ENCODE peak calls at places on chromosomes 5 and 9, in seven cellular contexts. R is dorsolateral prefrontal cortex, J is Calu3, S is hypothalamus, Y is neural crest cell, F is AG08396, A is transverse colon. T is an unnamed sample.

GRCh38 chr9:75499812-75500211 is 390.7 kb upstream of the PCSK5 start:
- DNase-seq in R (no peak), J (no peak), S (no peak), Y (no peak), F (no peak), A (no peak), T (no peak)

GRCh38 chr5:132491368-132492364 is 1.1 kb upstream of the IRF1 start:
- DNase-seq in R (peak), J (no peak), S (no peak), Y (no peak), F (no peak), A (peak), T (no peak)

GRCh38 chr5:136133416-136134383 is 1.1 kb downstream of the SMAD5 start:
- DNase-seq in R (peak), J (peak), S (peak), Y (peak), F (peak), A (peak), T (no peak)

GRCh38 chr9:90861380-90861779 is 59.8 kb downstream of the SYK start:
- DNase-seq in R (no peak), J (no peak), S (no peak), Y (no peak), F (no peak), A (no peak), T (no peak)

GRCh38 chr9:90007516-90008430 is 403.0 kb downstream of the GADD45G start:
- DNase-seq in R (no peak), J (no peak), S (no peak), Y (no peak), F (peak), A (no peak), T (no peak)

GRCh38 chr5:179777456-179777855 is 16.3 kb upstream of the LTC4S start:
- DNase-seq in R (no peak), J (no peak), S (no peak), Y (no peak), F (no peak), A (no peak), T (no peak)

GRCh38 chr9:87684627-87685204 is 41.2 kb upstream of the CTSL start:
- DNase-seq in R (peak), J (peak), S (peak), Y (peak), F (peak), A (peak), T (no peak)

GRCh38 chr9:19409406-19410194 is 791 bp downstream of the ACER2 start:
- DNase-seq in R (no peak), J (peak), S (peak), Y (no peak), F (no peak), A (peak), T (no peak)

GRCh38 chr9:69131682-69132081 is 42.4 kb upstream of the TJP2 start:
- DNase-seq in R (no peak), J (peak), S (no peak), Y (no peak), F (peak), A (no peak), T (no peak)

GRCh38 chr5:132526290-132526973 is 16.9 kb downstream of the IL5 start:
- DNase-seq in R (no peak), J (peak), S (peak), Y (peak), F (peak), A (peak), T (no peak)

T was measured in effector memory CD4-positive, alpha-beta T cell.